ENCODE peak calls at places on chromosomes 11 and 22, in nine cellular contexts. One of them, this sample, is unnamed.

GRCh38 chr11:79461144-79461543 is 20.3 kb upstream of the TENM4 start:
- DNase-seq in keratinocyte: no peak
- DNase-seq in GM12865: peak
- DNase-seq in endodermal cell: peak
- DNase-seq in WTC11: no peak
- DNase-seq in AG09319: no peak
- DNase-seq in tibial nerve: no peak
- DNase-seq in left ventricle myocardium inferior: no peak
- DNase-seq in mucosa of descending colon: peak
- DNase-seq in this sample: no peak

GRCh38 chr11:82682003-82682751 is 51.5 kb downstream of the FAM181B start:
- DNase-seq in left ventricle myocardium inferior: no peak
- DNase-seq in tibial nerve: no peak
- DNase-seq in GM12865: peak
- DNase-seq in keratinocyte: peak
- DNase-seq in mucosa of descending colon: peak
- DNase-seq in AG09319: peak
- DNase-seq in endodermal cell: peak
- DNase-seq in WTC11: peak
- DNase-seq in this sample: no peak

GRCh38 chr11:94678236-94678635 is 89.9 kb upstream of the AMOTL1 start:
- DNase-seq in left ventricle myocardium inferior: no peak
- DNase-seq in keratinocyte: no peak
- DNase-seq in WTC11: no peak
- DNase-seq in tibial nerve: no peak
- DNase-seq in mucosa of descending colon: no peak
- DNase-seq in endodermal cell: no peak
- DNase-seq in GM12865: no peak
- DNase-seq in AG09319: no peak
- DNase-seq in this sample: no peak

GRCh38 chr22:29346659-29347058 is 31.2 kb upstream of the RASL10A start:
- DNase-seq in GM12865: no peak
- DNase-seq in endodermal cell: no peak
- DNase-seq in WTC11: no peak
- DNase-seq in mucosa of descending colon: no peak
- DNase-seq in left ventricle myocardium inferior: no peak
- DNase-seq in AG09319: no peak
- DNase-seq in tibial nerve: no peak
- DNase-seq in keratinocyte: no peak
- DNase-seq in this sample: peak

GRCh38 chr11:72727521-72727920 is 24.7 kb downstream of the ARAP1 start:
- DNase-seq in tibial nerve: no peak
- DNase-seq in GM12865: no peak
- DNase-seq in AG09319: no peak
- DNase-seq in WTC11: no peak
- DNase-seq in keratinocyte: no peak
- DNase-seq in left ventricle myocardium inferior: no peak
- DNase-seq in endodermal cell: no peak
- DNase-seq in mucosa of descending colon: no peak
- DNase-seq in this sample: no peak

GRCh38 chr11:5197538-5197937 is 2.9 kb downstream of the OR51V1 start:
- DNase-seq in GM12865: no peak
- DNase-seq in WTC11: no peak
- DNase-seq in left ventricle myocardium inferior: no peak
- DNase-seq in endodermal cell: no peak
- DNase-seq in keratinocyte: no peak
- DNase-seq in tibial nerve: no peak
- DNase-seq in mucosa of descending colon: no peak
- DNase-seq in AG09319: no peak
- DNase-seq in this sample: no peak

GRCh38 chr22:29030618-29031235 is 30.9 kb downstream of the C22orf31 start:
- DNase-seq in WTC11: peak
- DNase-seq in mucosa of descending colon: peak
- DNase-seq in left ventricle myocardium inferior: peak
- DNase-seq in endodermal cell: peak
- DNase-seq in tibial nerve: peak
- DNase-seq in keratinocyte: no peak
- DNase-seq in AG09319: no peak
- DNase-seq in GM12865: no peak
- DNase-seq in this sample: peak

GRCh38 chr11:82859746-82860145 is 40.5 kb downstream of the PRCP start:
- DNase-seq in left ventricle myocardium inferior: no peak
- DNase-seq in mucosa of descending colon: no peak
- DNase-seq in keratinocyte: no peak
- DNase-seq in endodermal cell: no peak
- DNase-seq in tibial nerve: no peak
- DNase-seq in AG09319: no peak
- DNase-seq in WTC11: no peak
- DNase-seq in GM12865: no peak
- DNase-seq in this sample: no peak

GRCh38 chr22:19597399-19597735 is 73.2 kb upstream of the CLDN5 start:
- DNase-seq in WTC11: no peak
- DNase-seq in keratinocyte: no peak
- DNase-seq in AG09319: no peak
- DNase-seq in GM12865: no peak
- DNase-seq in tibial nerve: no peak
- DNase-seq in endodermal cell: no peak
- DNase-seq in left ventricle myocardium inferior: no peak
- DNase-seq in mucosa of descending colon: no peak
- DNase-seq in this sample: no peak

GRCh38 chr11:1005913-1006312 is 30.6 kb downstream of the MUC6 start:
- DNase-seq in AG09319: no peak
- DNase-seq in mucosa of descending colon: no peak
- DNase-seq in tibial nerve: peak
- DNase-seq in keratinocyte: no peak
- DNase-seq in GM12865: no peak
- DNase-seq in left ventricle myocardium inferior: peak
- DNase-seq in WTC11: no peak
- DNase-seq in endodermal cell: no peak
- DNase-seq in this sample: no peak

GRCh38 chr11:59429924-59430516 is 3.8 kb upstream of the OR5A2 start:
- DNase-seq in left ventricle myocardium inferior: no peak
- DNase-seq in keratinocyte: peak
- DNase-seq in WTC11: peak
- DNase-seq in mucosa of descending colon: peak
- DNase-seq in GM12865: peak
- DNase-seq in AG09319: peak
- DNase-seq in tibial nerve: no peak
- DNase-seq in endodermal cell: peak
- DNase-seq in this sample: no peak

GRCh38 chr11:103619480-103619879 is 417.0 kb upstream of the DDI1 start:
- DNase-seq in AG09319: no peak
- DNase-seq in endodermal cell: no peak
- DNase-seq in mucosa of descending colon: no peak
- DNase-seq in WTC11: no peak
- DNase-seq in left ventricle myocardium inferior: no peak
- DNase-seq in tibial nerve: no peak
- DNase-seq in keratinocyte: no peak
- DNase-seq in GM12865: no peak
- DNase-seq in this sample: no peak

GRCh38 chr11:3166268-3167142 is 1.4 kb upstream of the OSBPL5 start:
- DNase-seq in WTC11: peak
- DNase-seq in tibial nerve: peak
- DNase-seq in mucosa of descending colon: peak
- DNase-seq in GM12865: no peak
- DNase-seq in endodermal cell: peak
- DNase-seq in AG09319: no peak
- DNase-seq in keratinocyte: no peak
- DNase-seq in left ventricle myocardium inferior: peak
- DNase-seq in this sample: peak

GRCh38 chr11:18578975-18579598 is 9.4 kb downstream of the UEVLD start:
- DNase-seq in endodermal cell: peak
- DNase-seq in mucosa of descending colon: peak
- DNase-seq in GM12865: peak
- DNase-seq in left ventricle myocardium inferior: no peak
- DNase-seq in AG09319: no peak
- DNase-seq in keratinocyte: no peak
- DNase-seq in WTC11: no peak
- DNase-seq in tibial nerve: no peak
- DNase-seq in this sample: no peak

GRCh38 chr11:36132940-36133339 is 156.3 kb downstream of the COMMD9 start:
- DNase-seq in tibial nerve: no peak
- DNase-seq in endodermal cell: no peak
- DNase-seq in GM12865: no peak
- DNase-seq in AG09319: no peak
- DNase-seq in keratinocyte: no peak
- DNase-seq in WTC11: no peak
- DNase-seq in mucosa of descending colon: no peak
- DNase-seq in left ventricle myocardium inferior: no peak
- DNase-seq in this sample: no peak

GRCh38 chr22:30038219-30038618 is 42.0 kb upstream of the HORMAD2 start:
- DNase-seq in left ventricle myocardium inferior: no peak
- DNase-seq in tibial nerve: no peak
- DNase-seq in GM12865: no peak
- DNase-seq in AG09319: no peak
- DNase-seq in keratinocyte: no peak
- DNase-seq in endodermal cell: no peak
- DNase-seq in WTC11: no peak
- DNase-seq in mucosa of descending colon: peak
- DNase-seq in this sample: no peak

GRCh38 chr22:48717076-48717810 is 1110.4 kb downstream of the BRD1 start:
- DNase-seq in AG09319: no peak
- DNase-seq in left ventricle myocardium inferior: peak
- DNase-seq in GM12865: no peak
- DNase-seq in mucosa of descending colon: no peak
- DNase-seq in WTC11: no peak
- DNase-seq in keratinocyte: no peak
- DNase-seq in endodermal cell: peak
- DNase-seq in tibial nerve: no peak
- DNase-seq in this sample: no peak

GRCh38 chr11:70467196-70468085 is 69.1 kb downstream of the CTTN start:
- DNase-seq in AG09319: no peak
- DNase-seq in endodermal cell: peak
- DNase-seq in WTC11: peak
- DNase-seq in keratinocyte: no peak
- DNase-seq in tibial nerve: peak
- DNase-seq in left ventricle myocardium inferior: peak
- DNase-seq in mucosa of descending colon: peak
- DNase-seq in GM12865: peak
- DNase-seq in this sample: peak

GRCh38 chr11:6545917-6546605 is 49.0 kb downstream of the DNHD1 start:
- DNase-seq in AG09319: no peak
- DNase-seq in endodermal cell: peak
- DNase-seq in left ventricle myocardium inferior: peak
- DNase-seq in WTC11: no peak
- DNase-seq in GM12865: no peak
- DNase-seq in tibial nerve: no peak
- DNase-seq in mucosa of descending colon: no peak
- DNase-seq in keratinocyte: no peak
- DNase-seq in this sample: no peak

GRCh38 chr22:49449811-49450386 is 377.8 kb downstream of the BRD1 start:
- DNase-seq in GM12865: no peak
- DNase-seq in tibial nerve: no peak
- DNase-seq in WTC11: no peak
- DNase-seq in keratinocyte: no peak
- DNase-seq in left ventricle myocardium inferior: no peak
- DNase-seq in AG09319: no peak
- DNase-seq in endodermal cell: peak
- DNase-seq in mucosa of descending colon: no peak
- DNase-seq in this sample: no peak

GRCh38 chr11:32586576-32587190 is 3.1 kb downstream of the EIF3M start:
- DNase-seq in endodermal cell: no peak
- DNase-seq in keratinocyte: no peak
- DNase-seq in GM12865: peak
- DNase-seq in mucosa of descending colon: no peak
- DNase-seq in left ventricle myocardium inferior: no peak
- DNase-seq in AG09319: no peak
- DNase-seq in WTC11: no peak
- DNase-seq in tibial nerve: no peak
- DNase-seq in this sample: no peak

GRCh38 chr11:131025020-131025419 is 108.7 kb upstream of the SNX19 start:
- DNase-seq in WTC11: peak
- DNase-seq in left ventricle myocardium inferior: no peak
- DNase-seq in AG09319: no peak
- DNase-seq in GM12865: peak
- DNase-seq in keratinocyte: no peak
- DNase-seq in mucosa of descending colon: no peak
- DNase-seq in tibial nerve: no peak
- DNase-seq in endodermal cell: peak
- DNase-seq in this sample: no peak

GRCh38 chr11:1852885-1853284 is at the start of gene LSP1:
- DNase-seq in tibial nerve: no peak
- DNase-seq in GM12865: peak
- DNase-seq in mucosa of descending colon: peak
- DNase-seq in left ventricle myocardium inferior: no peak
- DNase-seq in keratinocyte: no peak
- DNase-seq in WTC11: no peak
- DNase-seq in AG09319: no peak
- DNase-seq in endodermal cell: no peak
- DNase-seq in this sample: no peak

GRCh38 chr11:20592741-20593140 is 6.7 kb upstream of the SLC6A5 start:
- DNase-seq in keratinocyte: no peak
- DNase-seq in mucosa of descending colon: no peak
- DNase-seq in GM12865: no peak
- DNase-seq in AG09319: no peak
- DNase-seq in endodermal cell: no peak
- DNase-seq in tibial nerve: no peak
- DNase-seq in left ventricle myocardium inferior: no peak
- DNase-seq in WTC11: no peak
- DNase-seq in this sample: no peak
- TF ChIP-seq CTCF in keratinocyte: peak
- TF ChIP-seq CTCF in mucosa of descending colon: no peak
- TF ChIP-seq CTCF in GM12865: no peak
- TF ChIP-seq CTCF in AG09319: no peak
- TF ChIP-seq CTCF in endodermal cell: peak
- TF ChIP-seq CTCF in tibial nerve: no peak
- TF ChIP-seq CTCF in left ventricle myocardium inferior: no peak
- TF ChIP-seq CTCF in WTC11: no peak
- TF ChIP-seq CTCF in this sample: no peak

GRCh38 chr11:83881428-83881827 is 595.3 kb upstream of the CCDC90B start:
- DNase-seq in AG09319: no peak
- DNase-seq in GM12865: peak
- DNase-seq in WTC11: no peak
- DNase-seq in endodermal cell: no peak
- DNase-seq in mucosa of descending colon: no peak
- DNase-seq in tibial nerve: no peak
- DNase-seq in keratinocyte: no peak
- DNase-seq in left ventricle myocardium inferior: no peak
- DNase-seq in this sample: no peak
- TF ChIP-seq CTCF in AG09319: no peak
- TF ChIP-seq CTCF in GM12865: peak
- TF ChIP-seq CTCF in WTC11: no peak
- TF ChIP-seq CTCF in endodermal cell: peak
- TF ChIP-seq CTCF in mucosa of descending colon: no peak
- TF ChIP-seq CTCF in tibial nerve: no peak
- TF ChIP-seq CTCF in keratinocyte: no peak
- TF ChIP-seq CTCF in left ventricle myocardium inferior: no peak
- TF ChIP-seq CTCF in this sample: peak

GRCh38 chr22:46996595-46997310 is 234.3 kb downstream of the TBC1D22A start:
- DNase-seq in keratinocyte: no peak
- DNase-seq in GM12865: no peak
- DNase-seq in endodermal cell: no peak
- DNase-seq in mucosa of descending colon: no peak
- DNase-seq in AG09319: no peak
- DNase-seq in tibial nerve: no peak
- DNase-seq in WTC11: no peak
- DNase-seq in left ventricle myocardium inferior: no peak
- DNase-seq in this sample: no peak
- TF ChIP-seq CTCF in keratinocyte: peak
- TF ChIP-seq CTCF in GM12865: peak
- TF ChIP-seq CTCF in endodermal cell: peak
- TF ChIP-seq CTCF in mucosa of descending colon: no peak
- TF ChIP-seq CTCF in AG09319: no peak
- TF ChIP-seq CTCF in tibial nerve: no peak
- TF ChIP-seq CTCF in WTC11: no peak
- TF ChIP-seq CTCF in left ventricle myocardium inferior: peak
- TF ChIP-seq CTCF in this sample: no peak

GRCh38 chr11:126359431-126360048 is 4.1 kb downstream of the ST3GAL4 start:
- DNase-seq in tibial nerve: peak
- DNase-seq in keratinocyte: no peak
- DNase-seq in AG09319: peak
- DNase-seq in mucosa of descending colon: no peak
- DNase-seq in endodermal cell: no peak
- DNase-seq in WTC11: no peak
- DNase-seq in left ventricle myocardium inferior: peak
- DNase-seq in GM12865: no peak
- DNase-seq in this sample: peak
- TF ChIP-seq CTCF in tibial nerve: no peak
- TF ChIP-seq CTCF in keratinocyte: no peak
- TF ChIP-seq CTCF in AG09319: peak
- TF ChIP-seq CTCF in mucosa of descending colon: no peak
- TF ChIP-seq CTCF in endodermal cell: no peak
- TF ChIP-seq CTCF in WTC11: no peak
- TF ChIP-seq CTCF in left ventricle myocardium inferior: no peak
- TF ChIP-seq CTCF in GM12865: no peak
- TF ChIP-seq CTCF in this sample: no peak

This sample was measured in glutamatergic neuron.